ENCODE peak calls at places on chromosomes 12 and 14, in six cellular contexts. P, O, T, Z, G and B are unnamed samples.
A peak's percentile ranks its signal among the peaks of the same experiment; 100 is the strongest.

GRCh38 chr14:35158951-35159653 is 36.8 kb downstream of the PRORP start:
- DNase-seq in P (no peak), O (peak; percentile 44), T (no peak), Z (no peak), G (no peak), B (no peak)

GRCh38 chr12:59040651-59041050 is 120.3 kb upstream of the LRIG3 start:
- DNase-seq in P (no peak), O (no peak), T (no peak), Z (no peak), G (no peak), B (peak; percentile 78)

GRCh38 chr12:89709994-89710872 is 1.6 kb upstream of the ATP2B1 start:
- DNase-seq in P (no peak), O (no peak), T (peak; percentile 83), Z (no peak), G (no peak), B (peak; percentile 13)

GRCh38 chr14:90087433-90087832 is 25.6 kb downstream of the KCNK13 start:
- DNase-seq in P (no peak), O (peak; percentile 74), T (no peak), Z (no peak), G (no peak), B (no peak)

GRCh38 chr12:64171715-64172114 is 50.4 kb downstream of the KICS2 start:
- DNase-seq in P (no peak), O (peak; percentile 5), T (no peak), Z (peak; percentile 79), G (no peak), B (no peak)

GRCh38 chr12:103368167-103368566 is 127.6 kb downstream of the C12orf42 start:
- DNase-seq in P (no peak), O (no peak), T (no peak), Z (no peak), G (no peak), B (no peak)

GRCh38 chr12:79238246-79238645 is 373.7 kb downstream of the SYT1 start:
- DNase-seq in P (no peak), O (no peak), T (no peak), Z (no peak), G (no peak), B (no peak)

GRCh38 chr12:4984971-4985370 is 58.7 kb upstream of the KCNA5 start:
- DNase-seq in P (no peak), O (no peak), T (no peak), Z (no peak), G (no peak), B (no peak)

GRCh38 chr14:24315807-24316596 is 4.7 kb downstream of the LTB4R start:
- DNase-seq in P (no peak), O (peak; percentile 65), T (peak; percentile 78), Z (no peak), G (peak; percentile 61), B (no peak)

GRCh38 chr14:28766505-28767238 is at the start of gene FOXG1:
- DNase-seq in P (no peak), O (no peak), T (peak; percentile 72), Z (no peak), G (peak; percentile 89), B (no peak)

GRCh38 chr12:5220835-5221234 is 177.2 kb downstream of the KCNA5 start:
- DNase-seq in P (no peak), O (no peak), T (no peak), Z (no peak), G (peak; percentile 36), B (peak; percentile 61)

GRCh38 chr12:76259660-76260389 is 88.4 kb downstream of the BBS10 start:
- DNase-seq in P (no peak), O (no peak), T (no peak), Z (no peak), G (no peak), B (no peak)

GRCh38 chr12:69933115-69933552 is 108.1 kb downstream of the MYRFL start:
- DNase-seq in P (no peak), O (no peak), T (peak; percentile 63), Z (no peak), G (no peak), B (peak; percentile 93)

GRCh38 chr12:122094735-122095561 is 16.4 kb downstream of the MLXIP start:
- DNase-seq in P (no peak), O (no peak), T (no peak), Z (no peak), G (no peak), B (no peak)

GRCh38 chr12:12598864-12599263 is 12.8 kb upstream of the CREBL2 start:
- DNase-seq in P (no peak), O (no peak), T (no peak), Z (no peak), G (no peak), B (no peak)

GRCh38 chr12:12590961-12591360 is 20.7 kb upstream of the CREBL2 start:
- DNase-seq in P (no peak), O (no peak), T (no peak), Z (no peak), G (no peak), B (no peak)

GRCh38 chr12:12587878-12588277 is 23.8 kb upstream of the CREBL2 start:
- DNase-seq in P (no peak), O (no peak), T (no peak), Z (no peak), G (no peak), B (no peak)

GRCh38 chr12:12586879-12587675 is 24.4 kb upstream of the DUSP16 start:
- DNase-seq in P (no peak), O (no peak), T (no peak), Z (no peak), G (no peak), B (no peak)

DNA sequence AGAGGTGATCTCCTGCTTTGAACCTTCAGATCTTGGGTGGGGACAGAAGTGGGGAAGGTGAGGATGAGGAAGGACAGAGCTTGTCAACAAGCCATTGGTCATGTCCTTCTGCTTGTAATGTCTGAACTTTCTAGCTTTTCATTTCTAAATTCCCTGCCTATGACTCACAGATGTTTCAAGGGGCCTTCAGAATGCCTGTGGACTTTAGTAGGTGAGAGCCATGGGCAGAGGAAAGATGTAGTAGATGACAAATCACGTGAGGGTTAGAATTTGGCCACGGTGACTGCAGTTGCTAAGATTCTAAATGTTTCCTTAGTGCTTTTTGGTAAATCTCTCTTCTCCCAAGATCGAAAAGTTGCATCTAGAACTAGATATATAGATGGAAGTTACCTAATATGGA is 18.7 kb upstream of the CREBL2 start:
- DNase-seq in P (no peak), O (peak; percentile 56), T (no peak), Z (no peak), G (no peak), B (no peak)
- TF ChIP-seq YY1 in P (no peak), O (no peak), T (no peak), Z (no peak), G (no peak), B (no peak)

GRCh38 chr12:54357802-54358619 is 6.3 kb downstream of the GPR84 start:
- DNase-seq in P (peak; percentile 30), O (no peak), T (peak; percentile 53), Z (no peak), G (peak; percentile 82), B (no peak)

GRCh38 chr12:54356228-54356627 is 8.1 kb downstream of the GPR84 start:
- DNase-seq in P (no peak), O (no peak), T (peak; percentile 30), Z (no peak), G (peak; percentile 20), B (no peak)

GRCh38 chr12:54355104-54355815 is 9.0 kb downstream of the GPR84 start:
- DNase-seq in P (no peak), O (no peak), T (peak; percentile 47), Z (no peak), G (no peak), B (no peak)

GRCh38 chr12:54358620-54358944 is 5.7 kb downstream of the GPR84 start:
- DNase-seq in P (no peak), O (no peak), T (no peak), Z (no peak), G (no peak), B (no peak)

GRCh38 chr12:54356951-54357356 is 7.3 kb downstream of the GPR84 start:
- DNase-seq in P (no peak), O (no peak), T (peak; percentile 49), Z (no peak), G (no peak), B (no peak)
- H3K4me3 ChIP-seq in P (no peak overlapping the region), O (no peak overlapping the region), T (peak overlapping the region; percentile 78), Z (no peak overlapping the region), G (no peak overlapping the region), B (no peak overlapping the region)

DNA sequence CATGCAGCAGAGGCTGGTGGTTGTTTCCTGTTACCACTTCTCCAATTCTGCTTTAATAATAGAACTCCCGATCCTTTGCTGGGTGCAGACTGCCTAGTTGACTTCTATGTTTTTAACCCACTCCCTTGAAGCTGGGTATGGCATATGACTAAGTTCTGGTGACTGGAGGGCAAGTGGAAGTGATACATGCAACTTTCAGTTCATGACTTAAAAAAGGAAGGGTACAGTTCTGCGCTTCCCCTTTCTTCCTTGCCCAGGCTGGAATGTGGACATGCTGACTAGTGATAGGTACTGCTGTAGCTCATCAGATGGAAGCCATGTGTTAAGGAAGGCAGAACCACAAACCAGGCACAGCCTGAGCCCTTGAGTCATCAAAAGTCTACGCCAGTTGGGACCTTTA is 2.4 kb upstream of the A2M start:
- DNase-seq in P (peak; percentile 49), O (no peak), T (no peak), Z (no peak), G (no peak), B (no peak)
- TF ChIP-seq YY1 in P (no peak), O (no peak), T (no peak), Z (no peak), G (no peak), B (no peak)

GRCh38 chr12:114439306-114439705 is 33.4 kb upstream of the TBX5 start:
- DNase-seq in P (no peak), O (no peak), T (peak; percentile 64), Z (no peak), G (no peak), B (no peak)

GRCh38 chr12:114443607-114444421 is 37.9 kb upstream of the TBX5 start:
- DNase-seq in P (no peak), O (no peak), T (peak; percentile 64), Z (no peak), G (no peak), B (no peak)

GRCh38 chr12:114439833-114440449 is 34.0 kb upstream of the TBX5 start:
- DNase-seq in P (no peak), O (no peak), T (peak; percentile 58), Z (no peak), G (no peak), B (no peak)

GRCh38 chr12:114438635-114439256 is 32.8 kb upstream of the TBX5 start:
- DNase-seq in P (no peak), O (no peak), T (no peak), Z (no peak), G (no peak), B (no peak)

DNA sequence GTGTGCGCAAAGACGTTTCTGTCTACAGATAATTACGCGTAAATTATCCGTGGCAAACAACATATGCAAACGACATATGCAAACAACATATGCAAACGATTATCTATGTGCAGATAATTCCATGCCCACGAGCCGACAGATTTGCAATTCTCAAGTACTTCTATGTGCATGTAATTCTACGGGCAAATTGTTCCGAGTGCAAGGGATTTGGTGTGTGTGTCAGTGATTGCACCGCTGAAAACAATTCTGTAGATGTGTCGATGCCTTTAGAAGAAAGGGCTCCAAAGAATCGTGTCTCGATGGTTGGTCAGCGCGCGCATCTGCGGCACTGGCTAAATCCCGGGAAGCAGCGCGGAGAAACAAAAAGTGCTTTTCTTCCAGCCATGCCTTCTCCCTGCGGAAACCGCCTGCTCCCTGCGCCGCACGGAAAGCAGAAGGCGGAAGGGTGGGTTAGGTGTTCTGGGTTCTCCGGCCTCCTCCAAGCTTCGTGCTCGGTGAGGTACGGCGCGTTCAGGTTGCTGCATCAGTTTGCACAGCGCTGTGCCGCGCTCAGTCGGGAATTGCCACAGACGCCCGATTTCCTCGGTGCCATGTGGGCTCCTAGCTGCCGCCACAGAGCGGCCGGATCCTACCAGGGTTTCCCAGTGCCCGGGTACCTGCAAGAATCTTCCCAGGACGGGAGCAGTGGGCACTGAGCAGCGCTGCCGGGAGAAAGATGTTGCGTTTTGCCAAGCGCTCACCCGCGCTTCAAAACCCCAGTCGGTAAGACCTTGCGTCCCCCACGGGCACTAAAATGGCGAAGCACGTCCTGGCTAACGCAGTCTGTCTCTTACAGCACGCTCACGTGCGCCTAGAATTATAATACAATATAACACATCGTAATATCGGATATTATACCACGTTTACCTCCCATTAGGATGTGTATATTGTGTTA is 34.8 kb upstream of the TBX5 start:
- DNase-seq in P (no peak), O (no peak), T (peak; percentile 65), Z (no peak), G (no peak), B (no peak)
- H3K4me3 ChIP-seq in P (no peak overlapping the region), O (no peak overlapping the region), T (no peak overlapping the region), Z (no peak overlapping the region), G (no peak overlapping the region), B (peak overlapping the region; percentile 6)